ENCODE peak calls at places on chromosomes 12 and 14, in seven cellular contexts. W is NCI-H774; P is stimulated activated CD4-positive, alpha-beta T cell treated with anti-CD3 and anti-CD28 coated beads, Interleukin-1b, Interleukin-23, amount 100 ng/mL, for 1 hour; A is non-pigmented ciliary epithelial cell; K is T-helper 9 cell; D is renal cortical epithelial cell; C is progenitor cell of endocrine pancreas. H is an unnamed sample.

GRCh38 chr14:21025374-21026151 is 702 bp upstream of the NDRG2 start:
- DNase-seq in W (no peak), P (no peak), C (peak; percentile 38), K (no peak), A (no peak), D (no peak), H (peak; percentile 71)

GRCh38 chr14:105299654-105300541 is 903 bp downstream of the BRF1 start:
- DNase-seq in D (no peak), A (no peak), C (no peak), W (no peak), P (no peak), K (peak; percentile 20), H (peak; percentile 72)

GRCh38 chr14:103627073-103628025 is 1.7 kb upstream of the KLC1 start:
- DNase-seq in C (no peak), W (no peak), A (no peak), D (no peak), K (no peak), P (no peak), H (no peak)

GRCh38 chr12:9881988-9882387 is 699 bp downstream of the KLRF2 start:
- DNase-seq in K (no peak), A (no peak), C (no peak), W (no peak), D (no peak), P (no peak), H (no peak)

GRCh38 chr12:11793896-11794295 is 144.4 kb downstream of the ETV6 start:
- DNase-seq in W (no peak), C (no peak), P (no peak), A (no peak), K (no peak), D (no peak), H (no peak)

GRCh38 chr12:89247541-89247942 is 104.8 kb downstream of the DUSP6 start:
- DNase-seq in W (peak; percentile 35), A (no peak), D (no peak), P (no peak), K (no peak), C (no peak), H (no peak)

GRCh38 chr12:46209165-46209564 is 59.7 kb downstream of the SLC38A1 start:
- DNase-seq in D (no peak), K (no peak), P (no peak), C (no peak), W (peak; percentile 30), A (no peak), H (no peak)

GRCh38 chr12:6200266-6201198 is at the start of gene CD9:
- DNase-seq in D (no peak), K (no peak), C (no peak), A (no peak), W (peak; percentile 62), P (no peak), H (peak; percentile 88)

GRCh38 chr14:24055971-24056799 is 4.4 kb downstream of the CARMIL3 start:
- DNase-seq in D (no peak), K (no peak), W (no peak), A (no peak), P (no peak), C (no peak), H (no peak)

GRCh38 chr12:124297856-124298255 is 3.0 kb downstream of the RFLNA start:
- DNase-seq in D (no peak), C (no peak), P (no peak), A (no peak), W (no peak), K (no peak), H (no peak)

GRCh38 chr12:132638541-132639408 is 20.2 kb downstream of the P2RX2 start:
- DNase-seq in C (no peak), A (peak; percentile 15), D (peak; percentile 46), K (no peak), W (no peak), P (no peak), H (no peak)

GRCh38 chr12:1093166-1093751 is 102.2 kb downstream of the ERC1 start:
- DNase-seq in A (no peak), W (peak; percentile 57), P (no peak), K (no peak), D (peak; percentile 71), C (peak; percentile 39), H (no peak)

GRCh38 chr14:58305730-58306129 is 7.4 kb downstream of the ARID4A start:
- DNase-seq in C (no peak), D (no peak), K (no peak), W (no peak), A (no peak), P (no peak), H (no peak)

GRCh38 chr14:99654235-99655000 is 9.5 kb downstream of the HHIPL1 start:
- DNase-seq in D (peak; percentile 70), A (no peak), K (no peak), P (no peak), C (no peak), W (no peak), H (peak; percentile 65)

GRCh38 chr12:95336387-95337067 is 118.9 kb downstream of the VEZT start:
- DNase-seq in W (peak; percentile 84), A (peak; percentile 63), D (peak; percentile 68), P (no peak), C (peak; percentile 51), K (no peak), H (peak; percentile 66)

GRCh38 chr12:4604684-4605193 is 42.7 kb downstream of the DYRK4 start:
- DNase-seq in K (peak; percentile 62), C (peak; percentile 74), D (peak; percentile 89), A (peak; percentile 66), W (peak; percentile 76), P (peak; percentile 37), H (peak; percentile 79)

GRCh38 chr12:94263905-94264655 is 115.7 kb downstream of the PLXNC1 start:
- DNase-seq in K (no peak), W (no peak), A (peak; percentile 15), D (no peak), P (no peak), C (no peak), H (peak; percentile 77)

GRCh38 chr12:103785243-103786031 is 55.6 kb downstream of the NT5DC3 start:
- DNase-seq in C (no peak), K (no peak), D (peak; percentile 96), A (no peak), W (no peak), P (no peak), H (no peak)

GRCh38 chr14:95895720-95896119 is 19.1 kb downstream of the TUNAR start:
- DNase-seq in D (peak; percentile 14), P (no peak), K (no peak), A (no peak), C (no peak), W (no peak), H (no peak)

GRCh38 chr14:61575751-61576150 is 119.6 kb upstream of the HIF1A start:
- DNase-seq in P (no peak), D (no peak), W (no peak), K (no peak), A (no peak), C (no peak), H (no peak)

GRCh38 chr12:96500686-96501085 is 11.3 kb downstream of the CFAP54 start:
- DNase-seq in D (no peak), A (no peak), C (no peak), K (no peak), W (no peak), P (no peak), H (no peak)

GRCh38 chr14:36505892-36506731 is 13.9 kb downstream of the NKX2-1 start:
- DNase-seq in C (no peak), W (no peak), A (no peak), D (no peak), K (no peak), P (no peak), H (peak; percentile 69)

GRCh38 chr12:27334721-27335082 is 2.1 kb downstream of the BMAL2 start:
- DNase-seq in D (no peak), P (no peak), A (no peak), C (no peak), K (no peak), W (no peak), H (no peak)

GRCh38 chr12:62604373-62604772 is 137.7 kb downstream of the MON2 start:
- DNase-seq in A (no peak), K (no peak), W (no peak), P (no peak), D (no peak), C (no peak), H (no peak)

GRCh38 chr14:22847661-22848341 is 11.4 kb downstream of the MMP14 start:
- DNase-seq in P (no peak), D (no peak), K (no peak), W (no peak), C (no peak), A (no peak), H (peak; percentile 45)

GRCh38 chr12:110270125-110270962 is 10.7 kb upstream of the ATP2A2 start:
- DNase-seq in C (no peak), A (no peak), P (no peak), D (peak; percentile 53), K (no peak), W (peak; percentile 73), H (no peak)